ENCODE peak calls at places on chromosomes 4 and X, in eight cellular contexts. One of them, this sample, is unnamed.

GRCh38 chr4:11427201-11427996 is 1.3 kb downstream of the HS3ST1 start:
- DNase-seq in OCI-LY7: no peak
- DNase-seq in GM23338: peak; percentile 57
- DNase-seq in hepatocyte: peak; percentile 27
- DNase-seq in SK-N-SH: no peak
- DNase-seq in HCT116: no peak
- DNase-seq in PC-3: no peak
- DNase-seq in neural progenitor cell: peak; percentile 32
- DNase-seq in this sample: no peak

GRCh38 chr4:3215256-3215655 is 33.7 kb upstream of the MSANTD1 start:
- DNase-seq in neural progenitor cell: no peak
- DNase-seq in SK-N-SH: no peak
- DNase-seq in OCI-LY7: no peak
- DNase-seq in GM23338: no peak
- DNase-seq in PC-3: no peak
- DNase-seq in hepatocyte: no peak
- DNase-seq in HCT116: no peak
- DNase-seq in this sample: no peak

GRCh38 chr4:27084685-27085356 is 224.2 kb downstream of the STIM2 start:
- DNase-seq in GM23338: peak; percentile 76
- DNase-seq in hepatocyte: peak; percentile 38
- DNase-seq in HCT116: no peak
- DNase-seq in OCI-LY7: no peak
- DNase-seq in neural progenitor cell: peak; percentile 81
- DNase-seq in PC-3: peak; percentile 34
- DNase-seq in SK-N-SH: peak; percentile 52
- DNase-seq in this sample: peak; percentile 11

GRCh38 chrX:6053126-6053625 is 175.5 kb downstream of the NLGN4X start:
- DNase-seq in PC-3: no peak
- DNase-seq in OCI-LY7: no peak
- DNase-seq in hepatocyte: peak; percentile 5
- DNase-seq in GM23338: no peak
- DNase-seq in neural progenitor cell: no peak
- DNase-seq in SK-N-SH: no peak
- DNase-seq in HCT116: no peak
- DNase-seq in this sample: no peak

GRCh38 chr4:69823481-69824186 is 36.3 kb downstream of the SULT1E1 start:
- DNase-seq in PC-3: peak; percentile 78
- DNase-seq in GM23338: peak; percentile 62
- DNase-seq in neural progenitor cell: peak; percentile 32
- DNase-seq in SK-N-SH: peak; percentile 5
- DNase-seq in hepatocyte: peak; percentile 83
- DNase-seq in OCI-LY7: peak; percentile 18
- DNase-seq in HCT116: peak; percentile 18
- DNase-seq in this sample: peak; percentile 48

GRCh38 chr4:176274441-176274840 is 5.4 kb upstream of the ASB5 start:
- DNase-seq in HCT116: no peak
- DNase-seq in SK-N-SH: no peak
- DNase-seq in neural progenitor cell: no peak
- DNase-seq in PC-3: peak; percentile 88
- DNase-seq in GM23338: no peak
- DNase-seq in OCI-LY7: no peak
- DNase-seq in hepatocyte: no peak
- DNase-seq in this sample: no peak

GRCh38 chr4:186979966-186980745 is 256.5 kb upstream of the FAT1 start:
- DNase-seq in GM23338: no peak
- DNase-seq in PC-3: no peak
- DNase-seq in HCT116: no peak
- DNase-seq in neural progenitor cell: peak; percentile 22
- DNase-seq in OCI-LY7: no peak
- DNase-seq in hepatocyte: no peak
- DNase-seq in SK-N-SH: no peak
- DNase-seq in this sample: no peak

GRCh38 chrX:118347131-118347530 is 1.2 kb downstream of the WDR44 start:
- DNase-seq in GM23338: no peak
- DNase-seq in neural progenitor cell: peak; percentile 19
- DNase-seq in hepatocyte: peak; percentile 13
- DNase-seq in HCT116: no peak
- DNase-seq in SK-N-SH: peak; percentile 4
- DNase-seq in PC-3: peak; percentile 47
- DNase-seq in OCI-LY7: no peak
- DNase-seq in this sample: peak; percentile 19

GRCh38 chr4:40564004-40564403 is 65.7 kb downstream of the RBM47 start:
- DNase-seq in neural progenitor cell: no peak
- DNase-seq in HCT116: peak; percentile 29
- DNase-seq in SK-N-SH: no peak
- DNase-seq in OCI-LY7: no peak
- DNase-seq in hepatocyte: no peak
- DNase-seq in PC-3: peak; percentile 58
- DNase-seq in GM23338: no peak
- DNase-seq in this sample: no peak

GRCh38 chr4:31411606-31412005 is 691.4 kb downstream of the PCDH7 start:
- DNase-seq in neural progenitor cell: no peak
- DNase-seq in GM23338: no peak
- DNase-seq in hepatocyte: no peak
- DNase-seq in HCT116: no peak
- DNase-seq in OCI-LY7: no peak
- DNase-seq in SK-N-SH: no peak
- DNase-seq in PC-3: peak; percentile 42
- DNase-seq in this sample: no peak

GRCh38 chrX:13120017-13120416 is 75.6 kb upstream of the FAM9C start:
- DNase-seq in SK-N-SH: no peak
- DNase-seq in neural progenitor cell: peak; percentile 9
- DNase-seq in hepatocyte: peak; percentile 85
- DNase-seq in OCI-LY7: no peak
- DNase-seq in GM23338: no peak
- DNase-seq in HCT116: no peak
- DNase-seq in PC-3: peak; percentile 19
- DNase-seq in this sample: no peak

GRCh38 chrX:136546369-136546768 is 14.4 kb downstream of the VGLL1 start:
- DNase-seq in hepatocyte: no peak
- DNase-seq in OCI-LY7: no peak
- DNase-seq in SK-N-SH: no peak
- DNase-seq in HCT116: no peak
- DNase-seq in GM23338: no peak
- DNase-seq in PC-3: no peak
- DNase-seq in neural progenitor cell: no peak
- DNase-seq in this sample: no peak

GRCh38 chr4:57233391-57233790 is 123.2 kb upstream of the IGFBP7 start:
- DNase-seq in HCT116: no peak
- DNase-seq in SK-N-SH: peak; percentile 9
- DNase-seq in hepatocyte: peak; percentile 13
- DNase-seq in OCI-LY7: no peak
- DNase-seq in PC-3: peak; percentile 85
- DNase-seq in neural progenitor cell: no peak
- DNase-seq in GM23338: no peak
- DNase-seq in this sample: no peak

GRCh38 chrX:47264507-47265173 is 31.8 kb downstream of the USP11 start:
- DNase-seq in OCI-LY7: no peak
- DNase-seq in SK-N-SH: no peak
- DNase-seq in HCT116: no peak
- DNase-seq in PC-3: peak; percentile 43
- DNase-seq in neural progenitor cell: no peak
- DNase-seq in GM23338: no peak
- DNase-seq in hepatocyte: no peak
- DNase-seq in this sample: no peak

GRCh38 chr4:146212781-146213180 is 1.6 kb upstream of the REELD1 start:
- DNase-seq in HCT116: no peak
- DNase-seq in neural progenitor cell: no peak
- DNase-seq in OCI-LY7: no peak
- DNase-seq in SK-N-SH: no peak
- DNase-seq in hepatocyte: no peak
- DNase-seq in PC-3: peak; percentile 65
- DNase-seq in GM23338: no peak
- DNase-seq in this sample: no peak

GRCh38 chr4:10178763-10179162 is 62.2 kb upstream of the WDR1 start:
- DNase-seq in OCI-LY7: no peak
- DNase-seq in neural progenitor cell: no peak
- DNase-seq in GM23338: no peak
- DNase-seq in PC-3: no peak
- DNase-seq in SK-N-SH: no peak
- DNase-seq in hepatocyte: no peak
- DNase-seq in HCT116: no peak
- DNase-seq in this sample: no peak

GRCh38 chrX:154308108-154308946 is 12.7 kb downstream of the TKTL1 start:
- DNase-seq in SK-N-SH: peak; percentile 61
- DNase-seq in OCI-LY7: peak; percentile 61
- DNase-seq in hepatocyte: peak; percentile 39
- DNase-seq in GM23338: peak; percentile 74
- DNase-seq in HCT116: peak; percentile 24
- DNase-seq in PC-3: peak; percentile 73
- DNase-seq in neural progenitor cell: peak; percentile 67
- DNase-seq in this sample: peak; percentile 49
- TF ChIP-seq EZH2phosphoT487 in SK-N-SH: no peak
- TF ChIP-seq EZH2phosphoT487 in OCI-LY7: no peak
- TF ChIP-seq EZH2phosphoT487 in hepatocyte: no peak
- TF ChIP-seq EZH2phosphoT487 in GM23338: no peak
- TF ChIP-seq EZH2phosphoT487 in HCT116: no peak
- TF ChIP-seq EZH2phosphoT487 in PC-3: no peak
- TF ChIP-seq EZH2phosphoT487 in neural progenitor cell: no peak
- TF ChIP-seq EZH2phosphoT487 in this sample: no peak

DNA sequence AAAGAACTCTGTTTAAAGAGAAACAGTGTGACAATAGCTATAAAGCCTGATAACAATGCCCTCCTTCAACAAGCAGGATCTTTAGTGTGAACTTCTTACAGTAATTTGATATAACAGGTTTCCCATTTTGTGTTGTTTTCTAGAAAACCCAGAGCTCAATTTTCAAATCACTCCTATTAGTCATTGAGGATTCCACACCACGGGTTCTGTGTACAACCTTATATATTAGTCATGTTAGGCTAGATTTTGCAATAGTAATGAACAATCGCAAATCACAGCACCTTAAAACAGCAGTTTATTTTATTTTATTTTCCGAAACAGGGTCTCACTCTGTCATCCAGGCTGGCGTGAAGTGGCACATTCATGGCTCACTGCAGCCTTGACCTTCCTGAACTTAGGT is 1020.9 kb upstream of the INTU start:
- DNase-seq in GM23338: no peak
- DNase-seq in SK-N-SH: no peak
- DNase-seq in neural progenitor cell: no peak
- DNase-seq in PC-3: peak; percentile 39
- DNase-seq in hepatocyte: no peak
- DNase-seq in OCI-LY7: no peak
- DNase-seq in HCT116: no peak
- DNase-seq in this sample: no peak
- H3K4me2 ChIP-seq in GM23338: no peak overlapping the region
- H3K4me2 ChIP-seq in SK-N-SH: no peak overlapping the region
- H3K4me2 ChIP-seq in neural progenitor cell: no peak overlapping the region
- H3K4me2 ChIP-seq in PC-3: no peak overlapping the region
- H3K4me2 ChIP-seq in hepatocyte: no peak overlapping the region
- H3K4me2 ChIP-seq in OCI-LY7: no peak overlapping the region
- H3K4me2 ChIP-seq in HCT116: no peak overlapping the region
- H3K4me2 ChIP-seq in this sample: no peak overlapping the region

GRCh38 chr4:1541449-1542225 is 135.4 kb upstream of the NKX1-1 start:
- DNase-seq in HCT116: no peak
- DNase-seq in SK-N-SH: no peak
- DNase-seq in neural progenitor cell: no peak
- DNase-seq in PC-3: peak; percentile 53
- DNase-seq in GM23338: no peak
- DNase-seq in OCI-LY7: no peak
- DNase-seq in hepatocyte: no peak
- DNase-seq in this sample: no peak
- TF ChIP-seq CTCF in HCT116: no peak
- TF ChIP-seq CTCF in SK-N-SH: no peak
- TF ChIP-seq CTCF in neural progenitor cell: no peak
- TF ChIP-seq CTCF in PC-3: no peak
- TF ChIP-seq CTCF in GM23338: no peak
- TF ChIP-seq CTCF in OCI-LY7: no peak
- TF ChIP-seq CTCF in hepatocyte: no peak
- TF ChIP-seq CTCF in this sample: no peak

DNA sequence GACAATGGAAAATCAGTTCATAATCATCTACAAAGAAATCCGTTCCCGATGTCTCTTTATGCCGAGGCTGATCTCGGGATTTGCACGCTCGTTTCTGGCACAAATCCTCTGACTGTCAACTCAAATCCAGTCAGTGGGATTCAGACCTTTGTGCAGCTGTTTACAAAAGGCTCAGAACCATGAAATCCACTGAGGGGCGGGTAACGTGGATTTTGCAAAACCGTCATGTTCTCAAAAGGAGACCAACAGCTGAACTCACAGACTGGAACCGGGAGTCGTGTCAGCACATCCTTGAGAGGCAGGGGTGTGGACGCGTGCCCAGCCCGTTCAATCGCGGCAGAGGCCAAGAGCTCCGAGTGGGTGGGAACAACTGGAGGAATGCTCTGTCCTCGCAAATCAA is 46.4 kb downstream of the ACOX3 start:
- DNase-seq in hepatocyte: peak; percentile 32
- DNase-seq in PC-3: no peak
- DNase-seq in neural progenitor cell: peak; percentile 54
- DNase-seq in SK-N-SH: no peak
- DNase-seq in GM23338: no peak
- DNase-seq in OCI-LY7: no peak
- DNase-seq in HCT116: no peak
- DNase-seq in this sample: no peak
- TF ChIP-seq EZH2phosphoT487 in hepatocyte: no peak
- TF ChIP-seq EZH2phosphoT487 in PC-3: no peak
- TF ChIP-seq EZH2phosphoT487 in neural progenitor cell: no peak
- TF ChIP-seq EZH2phosphoT487 in SK-N-SH: no peak
- TF ChIP-seq EZH2phosphoT487 in GM23338: no peak
- TF ChIP-seq EZH2phosphoT487 in OCI-LY7: no peak
- TF ChIP-seq EZH2phosphoT487 in HCT116: no peak
- TF ChIP-seq EZH2phosphoT487 in this sample: no peak

GRCh38 chr4:792729-793108 is 33.2 kb downstream of the CPLX1 start:
- DNase-seq in GM23338: no peak
- DNase-seq in PC-3: no peak
- DNase-seq in neural progenitor cell: no peak
- DNase-seq in SK-N-SH: no peak
- DNase-seq in OCI-LY7: peak; percentile 68
- DNase-seq in hepatocyte: no peak
- DNase-seq in HCT116: no peak
- DNase-seq in this sample: no peak
- H3K4me2 ChIP-seq in GM23338: peak overlapping the region; percentile 82
- H3K4me2 ChIP-seq in PC-3: peak overlapping the region; percentile 72
- H3K4me2 ChIP-seq in neural progenitor cell: no peak overlapping the region
- H3K4me2 ChIP-seq in SK-N-SH: no peak overlapping the region
- H3K4me2 ChIP-seq in OCI-LY7: peak overlapping the region; percentile 66
- H3K4me2 ChIP-seq in hepatocyte: peak overlapping the region; percentile 62
- H3K4me2 ChIP-seq in HCT116: no peak overlapping the region
- H3K4me2 ChIP-seq in this sample: no peak overlapping the region

DNA sequence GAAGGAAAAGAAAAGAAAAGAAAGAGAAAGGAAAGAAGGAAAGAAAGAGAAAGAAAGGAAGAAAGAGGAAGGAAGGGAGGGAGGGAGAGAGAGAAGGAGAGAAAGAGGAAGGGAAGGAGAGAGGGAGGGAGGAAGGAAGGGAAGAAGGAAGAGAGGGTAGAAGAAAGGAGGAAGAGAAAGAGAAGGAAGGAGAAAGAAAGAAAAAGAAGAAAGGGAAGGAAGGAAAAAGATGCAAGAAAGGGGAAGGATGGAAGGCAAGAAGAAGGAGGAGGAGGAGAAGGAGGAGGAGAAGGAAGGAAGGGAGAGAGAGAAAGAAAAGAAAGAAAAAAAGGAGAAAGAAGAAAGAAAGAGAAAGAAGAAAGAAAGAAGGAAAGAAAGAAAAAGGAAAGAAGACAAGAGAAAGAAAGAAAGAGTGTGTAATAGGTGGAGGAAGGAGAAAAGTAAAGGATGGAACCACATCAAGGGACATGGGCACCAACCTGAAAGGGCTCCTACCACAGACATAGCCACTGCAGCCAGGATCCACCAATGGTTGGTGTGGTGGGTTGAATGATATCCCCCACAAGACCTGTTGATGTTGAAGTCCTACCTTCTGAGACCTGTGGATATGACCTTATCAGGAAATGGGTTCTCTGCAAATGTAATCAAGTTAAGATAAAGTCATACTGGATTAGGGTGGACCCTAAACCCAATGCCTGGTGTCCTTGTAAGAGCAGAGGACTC is 80.2 kb downstream of the RELL1 start:
- DNase-seq in SK-N-SH: no peak
- DNase-seq in OCI-LY7: no peak
- DNase-seq in HCT116: no peak
- DNase-seq in GM23338: no peak
- DNase-seq in neural progenitor cell: no peak
- DNase-seq in PC-3: no peak
- DNase-seq in hepatocyte: no peak
- DNase-seq in this sample: no peak
- TF ChIP-seq CTCF in SK-N-SH: no peak
- TF ChIP-seq CTCF in OCI-LY7: no peak
- TF ChIP-seq CTCF in HCT116: no peak
- TF ChIP-seq CTCF in GM23338: no peak
- TF ChIP-seq CTCF in neural progenitor cell: no peak
- TF ChIP-seq CTCF in PC-3: no peak
- TF ChIP-seq CTCF in hepatocyte: no peak
- TF ChIP-seq CTCF in this sample: no peak